ENCODE peak calls at places on chromosomes 12 and 14, in seven cellular contexts. R is spleen, I is HCT116, O is HepG2, G is endothelial cell of umbilical vein, Y is suprapubic skin, Z is esophagus muscularis mucosa. X is an unnamed sample.

GRCh38 chr14:79278798-79279644 is 932.3 kb downstream of the DIO2 start:
- DNase-seq in Z (no peak), Y (no peak), O (peak; percentile 27), G (peak; percentile 83), R (no peak), I (no peak), X (no peak)

GRCh38 chr12:53255993-53256392 is 12.1 kb upstream of the ESPL1 start:
- DNase-seq in Z (no peak), R (no peak), O (no peak), I (no peak), G (no peak), Y (no peak), X (no peak)

GRCh38 chr12:130119241-130119861 is 42.9 kb upstream of the FZD10 start:
- DNase-seq in Y (no peak), G (no peak), R (peak; percentile 60), Z (no peak), O (no peak), I (no peak), X (no peak)

GRCh38 chr14:34113051-34113511 is 162.2 kb upstream of the EGLN3 start:
- DNase-seq in I (no peak), Z (no peak), G (no peak), O (no peak), R (no peak), Y (no peak), X (no peak)

GRCh38 chr14:68718033-68718725 is 74.7 kb downstream of the ZFP36L1 start:
- DNase-seq in Y (no peak), I (peak; percentile 36), G (no peak), O (no peak), Z (no peak), R (no peak), X (no peak)

GRCh38 chr14:45085004-45085403 is 1.1 kb downstream of the PRPF39 start:
- DNase-seq in O (peak; percentile 31), R (no peak), I (no peak), Y (no peak), G (peak; percentile 46), Z (no peak), X (no peak)

GRCh38 chr12:104303538-104304151 is at the start of gene EID3:
- DNase-seq in Y (peak; percentile 95), O (no peak), R (peak; percentile 98), I (no peak), G (peak; percentile 86), Z (peak; percentile 94), X (peak; percentile 80)

GRCh38 chr12:105617141-105617540 is 286.6 kb downstream of the C12orf75 start:
- DNase-seq in G (no peak), I (no peak), Y (no peak), Z (no peak), O (no peak), R (no peak), X (no peak)

GRCh38 chr12:108129017-108129812 is at the start of gene WSCD2:
- DNase-seq in R (no peak), Z (no peak), I (peak; percentile 32), G (no peak), O (peak; percentile 9), Y (no peak), X (no peak)

GRCh38 chr12:57235012-57235727 is 5.7 kb downstream of the SHMT2 start:
- DNase-seq in O (peak; percentile 63), Z (no peak), R (peak; percentile 86), Y (no peak), G (peak; percentile 24), I (no peak), X (no peak)

GRCh38 chr12:31279525-31279924 is 46.4 kb downstream of the SINHCAF start:
- DNase-seq in O (no peak), Z (no peak), I (no peak), G (no peak), R (peak; percentile 47), Y (no peak), X (no peak)

GRCh38 chr12:1186298-1186697 is 195.3 kb downstream of the ERC1 start:
- DNase-seq in Z (no peak), G (no peak), O (no peak), Y (no peak), I (no peak), R (no peak), X (no peak)

GRCh38 chr12:87425942-87426554 is 603.2 kb downstream of the C12orf50 start:
- DNase-seq in G (no peak), I (peak; percentile 36), O (no peak), R (no peak), Y (no peak), Z (no peak), X (no peak)

GRCh38 chr12:88113871-88114270 is 28.0 kb downstream of the CEP290 start:
- DNase-seq in R (no peak), O (no peak), Z (no peak), Y (no peak), G (no peak), I (no peak), X (no peak)

GRCh38 chr12:111368291-111368683 is 608 bp downstream of the PHETA1 start:
- DNase-seq in I (no peak), Y (no peak), Z (no peak), O (no peak), R (peak; percentile 80), G (peak; percentile 18), X (no peak)

GRCh38 chr14:52003324-52003723 is 14.0 kb downstream of the RTRAF start:
- DNase-seq in I (no peak), G (peak; percentile 33), O (no peak), R (no peak), Z (no peak), Y (no peak), X (no peak)

GRCh38 chr14:98345186-98345585 is 926.8 kb downstream of the BCL11B start:
- DNase-seq in O (no peak), R (no peak), Z (peak; percentile 64), I (no peak), Y (no peak), G (no peak), X (no peak)

GRCh38 chr12:46524778-46525177 is 152.2 kb upstream of the SLC38A2 start:
- DNase-seq in Y (peak; percentile 88), R (no peak), G (peak; percentile 43), Z (peak; percentile 96), I (no peak), O (no peak), X (no peak)

GRCh38 chr14:96096639-96097610 is 57.8 kb downstream of the C14orf132 start:
- DNase-seq in I (no peak), G (no peak), R (no peak), Z (no peak), Y (peak; percentile 77), O (no peak), X (no peak)

GRCh38 chr12:52004042-52004648 is 2.6 kb upstream of the TAMALIN start:
- DNase-seq in Z (no peak), G (peak; percentile 60), Y (no peak), I (no peak), O (peak; percentile 40), R (no peak), X (no peak)

GRCh38 chr14:31229009-31229408 is 21.4 kb upstream of the HECTD1 start:
- DNase-seq in Z (no peak), I (no peak), Y (no peak), O (no peak), R (no peak), G (no peak), X (peak; percentile 30)

GRCh38 chr14:104694991-104695659 is 5.7 kb downstream of the INF2 start:
- DNase-seq in R (no peak), Z (no peak), Y (no peak), I (no peak), G (no peak), O (no peak), X (no peak)

GRCh38 chr14:43169722-43170121 is 1337.4 kb downstream of the FSCB start:
- DNase-seq in Y (no peak), G (no peak), I (no peak), R (no peak), Z (no peak), O (no peak), X (no peak)

GRCh38 chr12:79677667-79678066 is 13.1 kb downstream of the PAWR start:
- DNase-seq in G (no peak), O (no peak), R (no peak), Y (no peak), Z (no peak), I (no peak), X (no peak)

GRCh38 chr12:9648701-9649531 is 20.6 kb upstream of the CLEC2D start:
- DNase-seq in O (no peak), I (no peak), Z (no peak), G (peak; percentile 67), Y (no peak), R (no peak), X (no peak)

GRCh38 chr14:101071493-101071891 is 168.0 kb upstream of the RTL1 start:
- DNase-seq in G (no peak), I (no peak), Y (no peak), R (peak; percentile 74), Z (peak; percentile 89), O (no peak), X (no peak)

GRCh38 chr14:84969501-84969900 is 560.4 kb upstream of the FLRT2 start:
- DNase-seq in I (no peak), G (no peak), Y (no peak), R (no peak), O (no peak), Z (no peak), X (no peak)

DNA sequence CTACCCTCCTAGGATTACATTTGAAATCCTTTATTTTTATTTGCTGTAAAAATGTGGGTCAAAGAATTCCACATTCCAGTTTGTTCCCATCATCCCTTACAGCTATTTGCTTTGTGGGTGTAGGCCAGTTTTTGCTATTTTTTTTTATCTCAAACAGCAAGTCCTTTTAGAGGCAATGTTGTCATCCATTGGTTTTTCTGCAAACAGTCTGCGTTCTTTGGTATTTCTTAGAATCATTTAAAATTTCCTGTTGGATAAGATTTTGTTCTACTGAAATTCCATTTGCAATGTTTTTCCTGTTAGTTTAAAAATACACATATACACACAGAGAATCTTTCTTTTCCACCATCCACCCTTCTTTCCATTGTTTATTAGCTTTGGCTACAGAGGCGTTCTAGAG is 53.3 kb upstream of the STK38L start:
- DNase-seq in R (no peak), Z (no peak), Y (no peak), I (no peak), G (peak; percentile 29), O (no peak), X (no peak)
- TF ChIP-seq POLR2AphosphoS5 in R (no peak), Z (no peak), Y (no peak), I (no peak), G (no peak), O (no peak), X (no peak)

GRCh38 chr14:50396636-50397460 is at the start of gene CDKL1:
- DNase-seq in Z (no peak), G (peak; percentile 75), O (peak; percentile 32), I (no peak), Y (peak; percentile 83), R (peak; percentile 91), X (peak; percentile 39)
- TF ChIP-seq POLR2A in Z (no peak), G (peak; percentile 60), O (no peak), I (peak; percentile 33), Y (no peak), R (no peak), X (peak; percentile 46)

DNA sequence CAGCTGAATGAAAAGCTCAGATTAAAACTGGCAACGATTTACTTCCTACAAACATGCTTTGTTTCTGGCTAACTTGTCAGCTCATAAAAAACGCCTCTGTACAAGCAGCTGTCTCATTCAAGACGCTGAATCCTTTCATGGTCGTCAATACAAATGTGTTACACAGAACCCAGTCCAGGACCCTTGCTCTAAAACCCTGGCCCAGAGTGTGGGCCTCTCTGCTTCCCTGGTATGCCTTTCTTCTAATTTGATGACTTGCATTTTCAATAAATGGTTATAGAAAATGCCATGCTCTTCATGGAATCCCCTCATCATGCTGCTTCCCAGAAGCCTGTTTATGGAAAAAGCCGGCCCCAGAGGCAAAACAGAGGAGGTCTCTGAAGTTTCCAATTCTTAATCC is 183.0 kb downstream of the PHLDA1 start:
- DNase-seq in G (peak; percentile 62), I (no peak), O (no peak), Y (no peak), R (no peak), Z (no peak), X (no peak)
- TF ChIP-seq POLR2AphosphoS5 in G (no peak), I (no peak), O (no peak), Y (no peak), R (no peak), Z (no peak), X (no peak)

GRCh38 chr12:124388679-124389536 is 94.0 kb downstream of the RFLNA start:
- DNase-seq in R (peak; percentile 93), Y (peak; percentile 96), Z (peak; percentile 97), G (peak; percentile 87), O (peak; percentile 79), I (no peak), X (no peak)
- TF ChIP-seq POLR2A in R (no peak), Y (no peak), Z (peak; percentile 32), G (peak; percentile 66), O (peak; percentile 58), I (no peak), X (no peak)

X was measured in GM12892.